ENCODE peak calls at places on chromosomes 1 and 21, in seven cellular contexts. Z, Y, D, K, J, I and H are unnamed samples.

GRCh38 chr1:185441608-185442007 is 124.6 kb upstream of the IVNS1ABP start:
- DNase-seq in Z (no peak), Y (no peak), D (peak; percentile 69), K (no peak), J (no peak), I (no peak), H (peak; percentile 70)

GRCh38 chr1:168234846-168235547 is 9.2 kb downstream of the SFT2D2 start:
- DNase-seq in Z (peak; percentile 81), Y (peak; percentile 26), D (no peak), K (no peak), J (peak; percentile 30), I (peak; percentile 60), H (no peak)

GRCh38 chr1:1365875-1366698 is 7.7 kb upstream of the MXRA8 start:
- DNase-seq in Z (no peak), Y (no peak), D (no peak), K (no peak), J (no peak), I (no peak), H (no peak)

GRCh38 chr1:212667223-212668139 is 32.2 kb downstream of the BATF3 start:
- DNase-seq in Z (peak; percentile 57), Y (no peak), D (peak; percentile 99), K (no peak), J (no peak), I (no peak), H (peak; percentile 97)

GRCh38 chr1:17579951-17580939 is 40.7 kb downstream of the ARHGEF10L start:
- DNase-seq in Z (peak; percentile 26), Y (no peak), D (no peak), K (no peak), J (no peak), I (no peak), H (no peak)

GRCh38 chr1:73044241-73044640 is 761.9 kb upstream of the NEGR1 start:
- DNase-seq in Z (peak; percentile 8), Y (no peak), D (no peak), K (no peak), J (no peak), I (no peak), H (no peak)

GRCh38 chr1:54499097-54500029 is 48.7 kb upstream of the ACOT11 start:
- DNase-seq in Z (peak; percentile 82), Y (no peak), D (no peak), K (no peak), J (peak; percentile 35), I (peak; percentile 63), H (no peak)

GRCh38 chr1:46114925-46115603 is 17.4 kb downstream of the PIK3R3 start:
- DNase-seq in Z (no peak), Y (no peak), D (no peak), K (no peak), J (no peak), I (no peak), H (no peak)

GRCh38 chr1:151287341-151287699 is 5.2 kb downstream of the ZNF687 start:
- DNase-seq in Z (no peak), Y (no peak), D (no peak), K (no peak), J (no peak), I (no peak), H (no peak)

GRCh38 chr21:32143222-32143939 is 135.5 kb downstream of the MIS18A start:
- DNase-seq in Z (no peak), Y (no peak), D (peak; percentile 37), K (no peak), J (no peak), I (no peak), H (no peak)

GRCh38 chr1:111758373-111758772 is 2.7 kb downstream of the DDX20 start:
- DNase-seq in Z (no peak), Y (no peak), D (no peak), K (no peak), J (no peak), I (no peak), H (no peak)

GRCh38 chr1:45722809-45723208 is 27.6 kb downstream of the IPP start:
- DNase-seq in Z (no peak), Y (no peak), D (peak; percentile 13), K (no peak), J (no peak), I (no peak), H (no peak)

GRCh38 chr1:63935148-63935547 is 161.3 kb downstream of the ROR1 start:
- DNase-seq in Z (peak; percentile 58), Y (no peak), D (no peak), K (no peak), J (no peak), I (no peak), H (no peak)

GRCh38 chr1:39409055-39409816 is 82.2 kb upstream of the BMP8A start:
- DNase-seq in Z (peak; percentile 55), Y (no peak), D (peak; percentile 51), K (no peak), J (peak; percentile 17), I (peak; percentile 21), H (no peak)

GRCh38 chr1:199759268-199759724 is 268.2 kb upstream of the NR5A2 start:
- DNase-seq in Z (no peak), Y (no peak), D (no peak), K (no peak), J (no peak), I (no peak), H (peak; percentile 51)

GRCh38 chr1:201153474-201154388 is 543 bp downstream of the TMEM9 start:
- DNase-seq in Z (peak; percentile 81), Y (no peak), D (no peak), K (no peak), J (no peak), I (no peak), H (no peak)

GRCh38 chr1:41053324-41053723 is 31.8 kb upstream of the SLFNL1 start:
- DNase-seq in Z (no peak), Y (no peak), D (no peak), K (no peak), J (no peak), I (no peak), H (no peak)

GRCh38 chr1:94092210-94092613 is 28.7 kb downstream of the ABCA4 start:
- DNase-seq in Z (no peak), Y (no peak), D (no peak), K (peak; percentile 5), J (no peak), I (peak; percentile 11), H (no peak)

GRCh38 chr1:64440423-64440822 is 29.5 kb upstream of the CACHD1 start:
- DNase-seq in Z (no peak), Y (no peak), D (no peak), K (no peak), J (no peak), I (no peak), H (no peak)

GRCh38 chr1:198638894-198639319 is at the start of gene PTPRC:
- DNase-seq in Z (no peak), Y (no peak), D (no peak), K (no peak), J (no peak), I (peak; percentile 63), H (no peak)

GRCh38 chr1:208513799-208514198 is 269.6 kb upstream of the PLXNA2 start:
- DNase-seq in Z (no peak), Y (no peak), D (no peak), K (no peak), J (no peak), I (no peak), H (no peak)

GRCh38 chr21:33645730-33646129 is 3.4 kb downstream of the ITSN1 start:
- DNase-seq in Z (no peak), Y (no peak), D (no peak), K (no peak), J (no peak), I (no peak), H (no peak)

GRCh38 chr1:204493882-204494280 is 724 bp downstream of the PIK3C2B start:
- DNase-seq in Z (peak; percentile 75), Y (peak; percentile 52), D (no peak), K (no peak), J (peak; percentile 59), I (peak; percentile 68), H (no peak)

GRCh38 chr1:178180405-178180804 is 86.5 kb downstream of the RASAL2 start:
- DNase-seq in Z (no peak), Y (no peak), D (no peak), K (no peak), J (no peak), I (no peak), H (no peak)

GRCh38 chr1:117673405-117673804 is 67.6 kb downstream of the TENT5C start:
- DNase-seq in Z (no peak), Y (no peak), D (no peak), K (no peak), J (no peak), I (no peak), H (no peak)

GRCh38 chr1:68232354-68233148 is at the start of gene WLS:
- DNase-seq in Z (peak; percentile 77), Y (no peak), D (no peak), K (no peak), J (peak; percentile 6), I (no peak), H (no peak)

GRCh38 chr1:201531551-201532425 is 7.1 kb upstream of the NAV1 start:
- DNase-seq in Z (peak; percentile 71), Y (no peak), D (no peak), K (no peak), J (no peak), I (no peak), H (no peak)

GRCh38 chr1:213884402-213884801 is 103.4 kb upstream of the PROX1 start:
- DNase-seq in Z (no peak), Y (no peak), D (no peak), K (no peak), J (no peak), I (no peak), H (no peak)

GRCh38 chr1:36339215-36339614 is 15.8 kb upstream of the EVA1B start:
- DNase-seq in Z (peak; percentile 10), Y (no peak), D (no peak), K (no peak), J (no peak), I (no peak), H (no peak)